ENCODE peak calls at places on chromosomes 11 and 22, in nine cellular contexts. One of them, this sample, is unnamed.

GRCh38 chr11:88555829-88556202 is 218.3 kb upstream of the CTSC start:
- DNase-seq in body of pancreas: no peak
- DNase-seq in CD8-positive, alpha-beta T cell: no peak
- DNase-seq in coronary artery: no peak
- DNase-seq in MCF 10A: peak; percentile 23
- DNase-seq in fibroblast of lung: peak; percentile 80
- DNase-seq in tibial nerve: no peak
- DNase-seq in progenitor cell of endocrine pancreas: no peak
- DNase-seq in H1: no peak
- DNase-seq in this sample: no peak

GRCh38 chr11:121291896-121292502 is 572 bp upstream of the SC5D start:
- DNase-seq in body of pancreas: peak; percentile 14
- DNase-seq in CD8-positive, alpha-beta T cell: no peak
- DNase-seq in coronary artery: no peak
- DNase-seq in MCF 10A: no peak
- DNase-seq in fibroblast of lung: peak; percentile 13
- DNase-seq in tibial nerve: no peak
- DNase-seq in progenitor cell of endocrine pancreas: no peak
- DNase-seq in H1: no peak
- DNase-seq in this sample: no peak

GRCh38 chr22:49011769-49012598 is 815.7 kb downstream of the BRD1 start:
- DNase-seq in body of pancreas: no peak
- DNase-seq in CD8-positive, alpha-beta T cell: no peak
- DNase-seq in coronary artery: peak; percentile 69
- DNase-seq in MCF 10A: no peak
- DNase-seq in fibroblast of lung: no peak
- DNase-seq in tibial nerve: peak; percentile 4
- DNase-seq in progenitor cell of endocrine pancreas: no peak
- DNase-seq in H1: no peak
- DNase-seq in this sample: no peak

GRCh38 chr11:62193954-62194353 is 3.9 kb downstream of the SCGB1D1 start:
- DNase-seq in body of pancreas: no peak
- DNase-seq in CD8-positive, alpha-beta T cell: no peak
- DNase-seq in coronary artery: no peak
- DNase-seq in MCF 10A: peak; percentile 17
- DNase-seq in fibroblast of lung: no peak
- DNase-seq in tibial nerve: no peak
- DNase-seq in progenitor cell of endocrine pancreas: peak; percentile 54
- DNase-seq in H1: no peak
- DNase-seq in this sample: no peak

GRCh38 chr11:62923634-62924411 is 2.7 kb upstream of the CHRM1 start:
- DNase-seq in body of pancreas: no peak
- DNase-seq in CD8-positive, alpha-beta T cell: no peak
- DNase-seq in coronary artery: no peak
- DNase-seq in MCF 10A: no peak
- DNase-seq in fibroblast of lung: no peak
- DNase-seq in tibial nerve: no peak
- DNase-seq in progenitor cell of endocrine pancreas: no peak
- DNase-seq in H1: no peak
- DNase-seq in this sample: no peak

GRCh38 chr11:92501346-92501745 is 276.7 kb downstream of the FAT3 start:
- DNase-seq in body of pancreas: no peak
- DNase-seq in CD8-positive, alpha-beta T cell: no peak
- DNase-seq in coronary artery: no peak
- DNase-seq in MCF 10A: no peak
- DNase-seq in fibroblast of lung: no peak
- DNase-seq in tibial nerve: no peak
- DNase-seq in progenitor cell of endocrine pancreas: no peak
- DNase-seq in H1: no peak
- DNase-seq in this sample: no peak

GRCh38 chr11:121563900-121564822 is 111.4 kb upstream of the SORL1-AS1 start:
- DNase-seq in body of pancreas: no peak
- DNase-seq in CD8-positive, alpha-beta T cell: no peak
- DNase-seq in coronary artery: no peak
- DNase-seq in MCF 10A: no peak
- DNase-seq in fibroblast of lung: peak; percentile 27
- DNase-seq in tibial nerve: no peak
- DNase-seq in progenitor cell of endocrine pancreas: no peak
- DNase-seq in H1: no peak
- DNase-seq in this sample: no peak

GRCh38 chr22:31329453-31330215 is 16.5 kb downstream of the PATZ1 start:
- DNase-seq in body of pancreas: no peak
- DNase-seq in CD8-positive, alpha-beta T cell: no peak
- DNase-seq in coronary artery: no peak
- DNase-seq in MCF 10A: no peak
- DNase-seq in fibroblast of lung: no peak
- DNase-seq in tibial nerve: no peak
- DNase-seq in progenitor cell of endocrine pancreas: no peak
- DNase-seq in H1: no peak
- DNase-seq in this sample: no peak

GRCh38 chr22:30903876-30904460 is 64.6 kb downstream of the MORC2 start:
- DNase-seq in body of pancreas: no peak
- DNase-seq in CD8-positive, alpha-beta T cell: no peak
- DNase-seq in coronary artery: no peak
- DNase-seq in MCF 10A: no peak
- DNase-seq in fibroblast of lung: no peak
- DNase-seq in tibial nerve: no peak
- DNase-seq in progenitor cell of endocrine pancreas: no peak
- DNase-seq in H1: no peak
- DNase-seq in this sample: no peak

GRCh38 chr11:119684361-119685072 is 44.5 kb downstream of the NECTIN1 start:
- DNase-seq in body of pancreas: peak; percentile 47
- DNase-seq in CD8-positive, alpha-beta T cell: no peak
- DNase-seq in coronary artery: no peak
- DNase-seq in MCF 10A: peak; percentile 86
- DNase-seq in fibroblast of lung: peak; percentile 79
- DNase-seq in tibial nerve: no peak
- DNase-seq in progenitor cell of endocrine pancreas: no peak
- DNase-seq in H1: no peak
- DNase-seq in this sample: no peak

GRCh38 chr22:37368058-37368457 is 59.2 kb downstream of the ELFN2 start:
- DNase-seq in body of pancreas: no peak
- DNase-seq in CD8-positive, alpha-beta T cell: no peak
- DNase-seq in coronary artery: no peak
- DNase-seq in MCF 10A: no peak
- DNase-seq in fibroblast of lung: no peak
- DNase-seq in tibial nerve: no peak
- DNase-seq in progenitor cell of endocrine pancreas: no peak
- DNase-seq in H1: no peak
- DNase-seq in this sample: no peak

GRCh38 chr11:12126352-12127019 is 16.1 kb downstream of the MICAL2 start:
- DNase-seq in body of pancreas: no peak
- DNase-seq in CD8-positive, alpha-beta T cell: no peak
- DNase-seq in coronary artery: no peak
- DNase-seq in MCF 10A: peak; percentile 92
- DNase-seq in fibroblast of lung: peak; percentile 92
- DNase-seq in tibial nerve: no peak
- DNase-seq in progenitor cell of endocrine pancreas: no peak
- DNase-seq in H1: no peak
- DNase-seq in this sample: no peak
- TF ChIP-seq CTCF in body of pancreas: no peak
- TF ChIP-seq CTCF in CD8-positive, alpha-beta T cell: no peak
- TF ChIP-seq CTCF in coronary artery: no peak
- TF ChIP-seq CTCF in MCF 10A: no peak
- TF ChIP-seq CTCF in fibroblast of lung: no peak
- TF ChIP-seq CTCF in tibial nerve: no peak
- TF ChIP-seq CTCF in progenitor cell of endocrine pancreas: no peak
- TF ChIP-seq CTCF in H1: no peak
- TF ChIP-seq CTCF in this sample: no peak

GRCh38 chr22:19631899-19632670 is 82.2 kb upstream of the SEPTIN5 start:
- DNase-seq in body of pancreas: no peak
- DNase-seq in CD8-positive, alpha-beta T cell: no peak
- DNase-seq in coronary artery: peak; percentile 56
- DNase-seq in MCF 10A: peak; percentile 30
- DNase-seq in fibroblast of lung: peak; percentile 39
- DNase-seq in tibial nerve: no peak
- DNase-seq in progenitor cell of endocrine pancreas: no peak
- DNase-seq in H1: no peak
- DNase-seq in this sample: no peak
- TF ChIP-seq CTCF in body of pancreas: no peak
- TF ChIP-seq CTCF in CD8-positive, alpha-beta T cell: no peak
- TF ChIP-seq CTCF in coronary artery: no peak
- TF ChIP-seq CTCF in MCF 10A: no peak
- TF ChIP-seq CTCF in fibroblast of lung: peak; percentile 62
- TF ChIP-seq CTCF in tibial nerve: no peak
- TF ChIP-seq CTCF in progenitor cell of endocrine pancreas: peak; percentile 53
- TF ChIP-seq CTCF in H1: peak; percentile 68
- TF ChIP-seq CTCF in this sample: no peak

GRCh38 chr11:2157294-2158040 is 3.5 kb downstream of the INS start:
- DNase-seq in body of pancreas: no peak
- DNase-seq in CD8-positive, alpha-beta T cell: no peak
- DNase-seq in coronary artery: no peak
- DNase-seq in MCF 10A: no peak
- DNase-seq in fibroblast of lung: no peak
- DNase-seq in tibial nerve: no peak
- DNase-seq in progenitor cell of endocrine pancreas: no peak
- DNase-seq in H1: no peak
- DNase-seq in this sample: no peak

GRCh38 chr11:2156416-2157182 is 4.4 kb downstream of the INS start:
- DNase-seq in body of pancreas: peak; percentile 82
- DNase-seq in CD8-positive, alpha-beta T cell: peak; percentile 30
- DNase-seq in coronary artery: no peak
- DNase-seq in MCF 10A: peak; percentile 71
- DNase-seq in fibroblast of lung: peak; percentile 17
- DNase-seq in tibial nerve: peak; percentile 42
- DNase-seq in progenitor cell of endocrine pancreas: peak; percentile 88
- DNase-seq in H1: no peak
- DNase-seq in this sample: peak; percentile 46

GRCh38 chr11:2159536-2160413 is 1.2 kb downstream of the INS start:
- DNase-seq in body of pancreas: no peak
- DNase-seq in CD8-positive, alpha-beta T cell: no peak
- DNase-seq in coronary artery: no peak
- DNase-seq in MCF 10A: no peak
- DNase-seq in fibroblast of lung: no peak
- DNase-seq in tibial nerve: no peak
- DNase-seq in progenitor cell of endocrine pancreas: no peak
- DNase-seq in H1: no peak
- DNase-seq in this sample: no peak

GRCh38 chr11:2158966-2159365 is 2.0 kb downstream of the INS start:
- DNase-seq in body of pancreas: no peak
- DNase-seq in CD8-positive, alpha-beta T cell: no peak
- DNase-seq in coronary artery: no peak
- DNase-seq in MCF 10A: no peak
- DNase-seq in fibroblast of lung: no peak
- DNase-seq in tibial nerve: no peak
- DNase-seq in progenitor cell of endocrine pancreas: no peak
- DNase-seq in H1: no peak
- DNase-seq in this sample: no peak

DNA sequence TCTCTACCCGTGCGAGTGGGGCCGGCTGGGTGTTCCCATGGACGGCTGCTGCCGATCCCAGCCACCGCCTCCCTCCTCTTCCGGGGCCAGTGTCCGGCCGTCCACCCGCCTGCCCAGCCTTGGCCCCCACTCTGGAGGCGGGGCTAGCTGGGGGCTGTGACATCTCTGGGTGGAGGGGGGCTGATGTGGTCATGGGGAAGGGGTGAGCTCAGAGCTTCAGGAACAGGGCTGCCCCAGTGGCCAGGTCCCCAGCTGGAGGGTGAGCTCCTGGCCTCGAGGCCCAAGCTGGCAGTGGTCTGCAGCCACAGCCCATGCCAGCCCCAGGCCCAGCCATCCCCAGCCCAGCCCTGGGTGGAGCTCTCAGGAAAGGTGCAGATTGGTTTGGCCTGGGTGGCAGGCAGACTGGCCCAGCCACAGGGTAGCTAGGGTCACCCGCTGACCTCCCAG is 2.7 kb downstream of the INS start:
- DNase-seq in body of pancreas: no peak
- DNase-seq in CD8-positive, alpha-beta T cell: no peak
- DNase-seq in coronary artery: no peak
- DNase-seq in MCF 10A: no peak
- DNase-seq in fibroblast of lung: no peak
- DNase-seq in tibial nerve: no peak
- DNase-seq in progenitor cell of endocrine pancreas: no peak
- DNase-seq in H1: no peak
- DNase-seq in this sample: no peak
- TF ChIP-seq CTCF in body of pancreas: no peak
- TF ChIP-seq CTCF in CD8-positive, alpha-beta T cell: no peak
- TF ChIP-seq CTCF in coronary artery: no peak
- TF ChIP-seq CTCF in MCF 10A: no peak
- TF ChIP-seq CTCF in fibroblast of lung: no peak
- TF ChIP-seq CTCF in tibial nerve: no peak
- TF ChIP-seq CTCF in progenitor cell of endocrine pancreas: no peak
- TF ChIP-seq CTCF in H1: no peak
- TF ChIP-seq CTCF in this sample: no peak

GRCh38 chr22:47322854-47323253 is 560.4 kb downstream of the TBC1D22A start:
- DNase-seq in body of pancreas: no peak
- DNase-seq in CD8-positive, alpha-beta T cell: no peak
- DNase-seq in coronary artery: no peak
- DNase-seq in MCF 10A: no peak
- DNase-seq in fibroblast of lung: no peak
- DNase-seq in tibial nerve: no peak
- DNase-seq in progenitor cell of endocrine pancreas: no peak
- DNase-seq in H1: no peak
- DNase-seq in this sample: no peak

GRCh38 chr22:47323518-47323917 is 561.1 kb downstream of the TBC1D22A start:
- DNase-seq in body of pancreas: no peak
- DNase-seq in CD8-positive, alpha-beta T cell: no peak
- DNase-seq in coronary artery: no peak
- DNase-seq in MCF 10A: no peak
- DNase-seq in fibroblast of lung: no peak
- DNase-seq in tibial nerve: no peak
- DNase-seq in progenitor cell of endocrine pancreas: no peak
- DNase-seq in H1: no peak
- DNase-seq in this sample: no peak

GRCh38 chr22:47324435-47324990 is 562.1 kb downstream of the TBC1D22A start:
- DNase-seq in body of pancreas: no peak
- DNase-seq in CD8-positive, alpha-beta T cell: no peak
- DNase-seq in coronary artery: no peak
- DNase-seq in MCF 10A: no peak
- DNase-seq in fibroblast of lung: no peak
- DNase-seq in tibial nerve: no peak
- DNase-seq in progenitor cell of endocrine pancreas: no peak
- DNase-seq in H1: no peak
- DNase-seq in this sample: no peak

GRCh38 chr22:47327241-47327640 is 564.8 kb downstream of the TBC1D22A start:
- DNase-seq in body of pancreas: no peak
- DNase-seq in CD8-positive, alpha-beta T cell: no peak
- DNase-seq in coronary artery: no peak
- DNase-seq in MCF 10A: no peak
- DNase-seq in fibroblast of lung: no peak
- DNase-seq in tibial nerve: no peak
- DNase-seq in progenitor cell of endocrine pancreas: no peak
- DNase-seq in H1: no peak
- DNase-seq in this sample: no peak

GRCh38 chr22:47325249-47325648 is 562.8 kb downstream of the TBC1D22A start:
- DNase-seq in body of pancreas: no peak
- DNase-seq in CD8-positive, alpha-beta T cell: no peak
- DNase-seq in coronary artery: no peak
- DNase-seq in MCF 10A: no peak
- DNase-seq in fibroblast of lung: no peak
- DNase-seq in tibial nerve: no peak
- DNase-seq in progenitor cell of endocrine pancreas: no peak
- DNase-seq in H1: no peak
- DNase-seq in this sample: no peak
- TF ChIP-seq CTCF in body of pancreas: no peak
- TF ChIP-seq CTCF in CD8-positive, alpha-beta T cell: no peak
- TF ChIP-seq CTCF in coronary artery: no peak
- TF ChIP-seq CTCF in MCF 10A: no peak
- TF ChIP-seq CTCF in fibroblast of lung: no peak
- TF ChIP-seq CTCF in tibial nerve: no peak
- TF ChIP-seq CTCF in progenitor cell of endocrine pancreas: no peak
- TF ChIP-seq CTCF in H1: no peak
- TF ChIP-seq CTCF in this sample: no peak

GRCh38 chr11:66418168-66418985 is 2.5 kb upstream of the NPAS4 start:
- DNase-seq in body of pancreas: peak; percentile 65
- DNase-seq in CD8-positive, alpha-beta T cell: peak; percentile 23
- DNase-seq in coronary artery: peak; percentile 94
- DNase-seq in MCF 10A: peak; percentile 90
- DNase-seq in fibroblast of lung: peak; percentile 97
- DNase-seq in tibial nerve: no peak
- DNase-seq in progenitor cell of endocrine pancreas: peak; percentile 78
- DNase-seq in H1: peak; percentile 68
- DNase-seq in this sample: peak; percentile 38
- TF ChIP-seq CTCF in body of pancreas: peak; percentile 25
- TF ChIP-seq CTCF in CD8-positive, alpha-beta T cell: no peak
- TF ChIP-seq CTCF in coronary artery: no peak
- TF ChIP-seq CTCF in MCF 10A: peak; percentile 34
- TF ChIP-seq CTCF in fibroblast of lung: peak; percentile 66
- TF ChIP-seq CTCF in tibial nerve: no peak
- TF ChIP-seq CTCF in progenitor cell of endocrine pancreas: no peak
- TF ChIP-seq CTCF in H1: peak; percentile 66
- TF ChIP-seq CTCF in this sample: no peak